ENCODE peak calls at places on chromosomes 16 and 17, in nine cellular contexts. H is effector memory CD4-positive, alpha-beta T cell; R is fibroblast of pulmonary artery; W is GM03348; B is stimulated activated CD4-positive, alpha-beta T cell treated with anti-CD3 and anti-CD28 coated beads, Interleukin-1b, Interleukin-23, amount 100 ng/mL, for 1 hour; V is NCI-H524 treated with DMSO at 0.1 percent for 48 hours; D is NCI-H1092 treated with DMSO at 0.1 percent for 48 hours; P is HTR-8/SVneo; G is H9. C is an unnamed sample.

GRCh38 chr17:37494401-37494831 is 4.7 kb downstream of the DUSP14 start:
- DNase-seq in H (no peak), R (no peak), W (no peak), B (no peak), V (no peak), D (no peak), P (no peak), G (no peak), C (no peak)

GRCh38 chr17:1060991-1061390 is 64.1 kb downstream of the TIMM22 start:
- DNase-seq in H (no peak), R (peak), W (peak), B (no peak), V (no peak), D (peak), P (peak), G (no peak), C (peak)

GRCh38 chr16:58493756-58494431 is 6.0 kb upstream of the NDRG4 start:
- DNase-seq in H (no peak), R (no peak), W (no peak), B (no peak), V (no peak), D (no peak), P (no peak), G (no peak), C (no peak)

GRCh38 chr17:80029235-80029974 is 6.3 kb downstream of the TBC1D16 start:
- DNase-seq in H (no peak), R (peak), W (peak), B (no peak), V (peak), D (peak), P (no peak), G (no peak), C (peak)

GRCh38 chr17:65594585-65594940 is 33.1 kb upstream of the AXIN2 start:
- DNase-seq in H (no peak), R (peak), W (peak), B (no peak), V (no peak), D (no peak), P (no peak), G (no peak), C (no peak)

GRCh38 chr16:53678756-53679334 is 24.8 kb downstream of the RPGRIP1L start:
- DNase-seq in H (no peak), R (no peak), W (no peak), B (no peak), V (no peak), D (no peak), P (no peak), G (no peak), C (no peak)

GRCh38 chr16:1537763-1538289 is 4.4 kb downstream of the TMEM204 start:
- DNase-seq in H (no peak), R (no peak), W (no peak), B (no peak), V (no peak), D (no peak), P (no peak), G (no peak), C (no peak)

GRCh38 chr17:81332949-81333570 is 38.0 kb upstream of the SLC38A10 start:
- DNase-seq in H (no peak), R (no peak), W (no peak), B (no peak), V (no peak), D (no peak), P (no peak), G (peak), C (no peak)

GRCh38 chr16:12186774-12187335 is 210.3 kb downstream of the SNX29 start:
- DNase-seq in H (no peak), R (no peak), W (no peak), B (no peak), V (no peak), D (peak), P (no peak), G (no peak), C (no peak)

GRCh38 chr17:704111-704864 is 10.4 kb downstream of the VPS53 start:
- DNase-seq in H (no peak), R (no peak), W (peak), B (no peak), V (no peak), D (no peak), P (no peak), G (no peak), C (no peak)

GRCh38 chr17:73199751-73200317 is 7.0 kb downstream of the COG1 start:
- DNase-seq in H (no peak), R (no peak), W (no peak), B (no peak), V (no peak), D (no peak), P (no peak), G (no peak), C (no peak)

GRCh38 chr17:9104370-9105041 is 83.2 kb downstream of the NTN1 start:
- DNase-seq in H (no peak), R (no peak), W (no peak), B (no peak), V (no peak), D (no peak), P (no peak), G (no peak), C (no peak)

C was measured in AG08396.